ENCODE peak calls at places on chromosomes 1 and 21, in nine cellular contexts. T is foreskin keratinocyte, U is neuronal stem cell, V is GM23248, E is HCT116, Z is fibroblast of lung, I is H9, D is K562, B is coronary artery. Q is an unnamed sample.

GRCh38 chr1:201982082-201982922 is at the start of gene RNPEP:
- DNase-seq in B (peak; percentile 88), Z (peak; percentile 67), U (peak; percentile 64), D (peak; percentile 97), I (peak; percentile 77), T (no peak), V (peak; percentile 91), E (no peak), Q (no peak)

GRCh38 chr1:53286950-53287349 is 40.9 kb downstream of the LRP8 start:
- DNase-seq in E (no peak), B (no peak), U (peak; percentile 27), I (no peak), Z (no peak), D (no peak), V (no peak), T (no peak), Q (no peak)

GRCh38 chr1:210236840-210237409 is 4.3 kb downstream of the SERTAD4 start:
- DNase-seq in V (peak; percentile 47), B (peak; percentile 93), Z (peak; percentile 92), D (no peak), I (no peak), U (no peak), T (no peak), E (no peak), Q (no peak)

GRCh38 chr21:38819719-38820147 is 14.0 kb downstream of the ETS2 start:
- DNase-seq in E (peak; percentile 53), I (no peak), Z (peak; percentile 88), D (no peak), V (peak; percentile 68), B (peak; percentile 65), T (peak; percentile 88), U (no peak), Q (no peak)

GRCh38 chr1:218377143-218377660 is 32.1 kb downstream of the TGFB2 start:
- DNase-seq in D (peak; percentile 49), B (no peak), T (peak; percentile 96), E (peak; percentile 76), U (no peak), V (peak; percentile 93), I (no peak), Z (peak; percentile 99), Q (peak; percentile 91)

GRCh38 chr21:15060776-15061175 is 4.0 kb downstream of the NRIP1 start:
- DNase-seq in I (no peak), B (no peak), E (no peak), V (peak; percentile 48), D (no peak), U (no peak), Z (peak; percentile 66), T (peak; percentile 25), Q (no peak)

GRCh38 chr1:26690576-26691031 is 5.2 kb upstream of the ARID1A start:
- DNase-seq in U (no peak), B (no peak), D (peak; percentile 14), E (no peak), V (no peak), I (no peak), Z (peak; percentile 38), T (no peak), Q (no peak)

GRCh38 chr1:59900640-59901039 is 25.9 kb downstream of the CYP2J2 start:
- DNase-seq in V (no peak), E (no peak), T (no peak), D (no peak), B (no peak), U (no peak), Z (no peak), I (peak; percentile 51), Q (no peak)

GRCh38 chr1:79197421-79197820 is 190.9 kb upstream of the ADGRL4 start:
- DNase-seq in D (no peak), I (no peak), Z (peak; percentile 12), U (peak; percentile 12), B (no peak), E (peak; percentile 22), V (peak; percentile 51), T (no peak), Q (no peak)

GRCh38 chr21:33644383-33645074 is 2.2 kb downstream of the ITSN1 start:
- DNase-seq in D (no peak), V (peak; percentile 89), T (peak; percentile 13), I (no peak), E (no peak), B (no peak), U (no peak), Z (peak; percentile 68), Q (no peak)

GRCh38 chr21:44925027-44925755 is 4.5 kb upstream of the ITGB2 start:
- DNase-seq in D (no peak), V (peak; percentile 73), E (no peak), B (no peak), I (no peak), U (no peak), T (peak; percentile 75), Z (peak; percentile 47), Q (no peak)

GRCh38 chr1:231814536-231814935 is 187.9 kb downstream of the DISC1 start:
- DNase-seq in T (no peak), Z (no peak), U (no peak), V (no peak), D (no peak), E (no peak), I (no peak), B (no peak), Q (no peak)

GRCh38 chr1:231817813-231818212 is 191.2 kb downstream of the DISC1 start:
- DNase-seq in Z (peak; percentile 47), U (no peak), E (no peak), I (no peak), T (no peak), V (peak; percentile 27), D (no peak), B (no peak), Q (no peak)

GRCh38 chr1:231818342-231818741 is 191.8 kb downstream of the DISC1 start:
- DNase-seq in T (no peak), B (no peak), I (no peak), V (peak; percentile 28), Z (no peak), D (no peak), E (no peak), U (no peak), Q (no peak)

GRCh38 chr1:231810415-231810814 is 183.8 kb downstream of the DISC1 start:
- DNase-seq in U (no peak), E (no peak), D (no peak), Z (no peak), B (no peak), T (no peak), V (no peak), I (no peak), Q (no peak)

GRCh38 chr1:231814031-231814430 is 187.4 kb downstream of the DISC1 start:
- DNase-seq in T (no peak), U (no peak), Z (no peak), E (no peak), I (no peak), D (no peak), V (no peak), B (no peak), Q (no peak)
- H3K27ac ChIP-seq in T (no peak overlapping the region), U (no peak overlapping the region), Z (no peak overlapping the region), E (no peak overlapping the region), I (no peak overlapping the region), D (no peak overlapping the region), V (no peak overlapping the region), B (no peak overlapping the region), Q (no peak overlapping the region)

GRCh38 chr1:169091480-169091941 is 15.0 kb upstream of the ATP1B1 start:
- DNase-seq in U (no peak), T (no peak), B (no peak), I (no peak), V (peak; percentile 76), D (no peak), E (no peak), Z (peak; percentile 50), Q (no peak)
- H3K27ac ChIP-seq in U (no peak overlapping the region), T (no peak overlapping the region), B (no peak overlapping the region), I (no peak overlapping the region), V (no peak overlapping the region), D (no peak overlapping the region), E (no peak overlapping the region), Z (no peak overlapping the region), Q (no peak overlapping the region)

GRCh38 chr1:207910678-207911354 is at the start of gene CD34:
- DNase-seq in E (no peak), U (peak; percentile 23), I (peak; percentile 54), V (peak; percentile 66), Z (peak; percentile 40), D (no peak), T (no peak), B (no peak), Q (no peak)
- H3K27ac ChIP-seq in E (no peak within 1 kb of the TSS), U (no peak within 1 kb of the TSS), I (no peak within 1 kb of the TSS), V (no peak within 1 kb of the TSS), Z (no peak within 1 kb of the TSS), D (no peak within 1 kb of the TSS), T (no peak within 1 kb of the TSS), B (peak within 1 kb of the TSS; percentile 74), Q (no peak within 1 kb of the TSS)

GRCh38 chr1:42380617-42381423 is at the start of gene RIMKLA:
- DNase-seq in B (no peak), E (no peak), D (peak; percentile 77), I (peak; percentile 80), Z (peak; percentile 20), U (peak; percentile 75), V (peak; percentile 61), T (no peak), Q (no peak)
- H3K27ac ChIP-seq in B (no peak within 1 kb of the TSS), E (peak within 1 kb of the TSS; percentile 29), D (no peak within 1 kb of the TSS), I (no peak within 1 kb of the TSS), Z (no peak within 1 kb of the TSS), U (no peak within 1 kb of the TSS), V (no peak within 1 kb of the TSS), T (no peak within 1 kb of the TSS), Q (no peak within 1 kb of the TSS)

Q was measured in epithelial cell of prostate.